ENCODE peak calls at places on chromosomes 3 and 15, in four cellular contexts. F, M, E and G are unnamed samples.
A peak's percentile ranks its signal among the peaks of the same experiment; 100 is the strongest.

GRCh38 chr3:143974181-143974876 is 2.7 kb downstream of the DIPK2A start:
- DNase-seq in F (peak; percentile 22), M (no peak), E (no peak), G (no peak)

GRCh38 chr3:11591401-11592266 is 52.1 kb downstream of the VGLL4 start:
- DNase-seq in F (peak; percentile 86), M (no peak), E (peak; percentile 64), G (no peak)

GRCh38 chr15:25178835-25179672 is 224.3 kb downstream of the SNRPN start:
- DNase-seq in F (no peak), M (peak; percentile 48), E (no peak), G (no peak)

GRCh38 chr3:14685204-14685603 is 10.3 kb downstream of the C3orf20 start:
- DNase-seq in F (no peak), M (no peak), E (no peak), G (no peak)

GRCh38 chr3:46892285-46893145 is 15.0 kb downstream of the PTH1R start:
- DNase-seq in F (peak; percentile 86), M (peak; percentile 90), E (peak; percentile 37), G (no peak)

GRCh38 chr3:110165344-110165743 is 828.0 kb upstream of the DPPA4 start:
- DNase-seq in F (peak; percentile 5), M (no peak), E (no peak), G (no peak)

GRCh38 chr3:78919021-78919755 is 848.6 kb downstream of the ROBO1 start:
- DNase-seq in F (peak; percentile 76), M (no peak), E (peak; percentile 91), G (peak; percentile 89)

GRCh38 chr3:40602778-40603385 is 78.1 kb downstream of the ZNF621 start:
- DNase-seq in F (no peak), M (no peak), E (peak; percentile 18), G (no peak)

GRCh38 chr3:38281895-38282686 is at the start of gene SLC22A14:
- DNase-seq in F (no peak), M (no peak), E (no peak), G (no peak)

GRCh38 chr15:39756806-39757522 is 25.7 kb downstream of the FSIP1 start:
- DNase-seq in F (peak; percentile 78), M (no peak), E (peak; percentile 77), G (peak; percentile 36)

GRCh38 chr3:196962930-196963259 is 5.7 kb downstream of the PIGZ start:
- DNase-seq in F (no peak), M (no peak), E (no peak), G (no peak)

GRCh38 chr3:195906865-195907729 is 1.3 kb downstream of the TNK2 start:
- DNase-seq in F (no peak), M (peak; percentile 84), E (no peak), G (no peak)

GRCh38 chr15:82944038-82944437 is 8.5 kb downstream of the HOMER2 start:
- DNase-seq in F (no peak), M (no peak), E (no peak), G (no peak)

GRCh38 chr3:172658344-172659245 is 52.3 kb downstream of the NCEH1 start:
- DNase-seq in F (peak; percentile 97), M (no peak), E (peak; percentile 99), G (peak; percentile 87)

GRCh38 chr3:153903430-153903829 is 217.8 kb upstream of the ARHGEF26 start:
- DNase-seq in F (no peak), M (no peak), E (no peak), G (no peak)

GRCh38 chr3:197580253-197580691 is 24.5 kb upstream of the BDH1 start:
- DNase-seq in F (no peak), M (no peak), E (no peak), G (no peak)

GRCh38 chr3:187368765-187369450 is 723 bp downstream of the RTP4 start:
- DNase-seq in F (peak; percentile 5), M (no peak), E (peak; percentile 15), G (no peak)

GRCh38 chr3:42719002-42719401 is 16.4 kb upstream of the HHATL start:
- DNase-seq in F (no peak), M (no peak), E (no peak), G (no peak)
- TF ChIP-seq CTCF in F (no peak), M (no peak), E (no peak), G (no peak)

DNA sequence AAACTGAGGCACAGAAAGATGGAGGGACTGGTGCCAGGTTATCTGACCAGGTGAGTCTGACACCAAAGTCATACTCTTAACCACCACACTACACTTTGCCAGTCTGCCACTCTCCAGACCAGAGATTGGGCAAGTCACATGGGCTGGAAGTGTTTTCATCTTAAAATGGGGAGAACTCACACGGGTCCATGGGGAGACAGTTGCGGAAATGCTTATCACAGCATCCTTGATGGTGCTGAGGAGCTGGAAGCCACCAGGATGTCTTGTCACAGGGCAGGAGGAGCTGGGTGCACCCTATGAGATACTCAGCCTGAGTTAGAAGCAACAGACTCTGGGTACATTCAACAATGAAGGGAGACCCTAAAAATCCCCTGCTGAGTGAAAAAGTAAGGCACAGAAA is 4.8 kb downstream of the GALNT15 start:
- DNase-seq in F (no peak), M (no peak), E (no peak), G (no peak)
- TF ChIP-seq CTCF in F (no peak), M (no peak), E (no peak), G (no peak)

GRCh38 chr3:13067778-13068177 is 5.5 kb downstream of the IQSEC1 start:
- DNase-seq in F (no peak), M (no peak), E (no peak), G (no peak)
- TF ChIP-seq CTCF in F (no peak), M (no peak), E (no peak), G (no peak)

DNA sequence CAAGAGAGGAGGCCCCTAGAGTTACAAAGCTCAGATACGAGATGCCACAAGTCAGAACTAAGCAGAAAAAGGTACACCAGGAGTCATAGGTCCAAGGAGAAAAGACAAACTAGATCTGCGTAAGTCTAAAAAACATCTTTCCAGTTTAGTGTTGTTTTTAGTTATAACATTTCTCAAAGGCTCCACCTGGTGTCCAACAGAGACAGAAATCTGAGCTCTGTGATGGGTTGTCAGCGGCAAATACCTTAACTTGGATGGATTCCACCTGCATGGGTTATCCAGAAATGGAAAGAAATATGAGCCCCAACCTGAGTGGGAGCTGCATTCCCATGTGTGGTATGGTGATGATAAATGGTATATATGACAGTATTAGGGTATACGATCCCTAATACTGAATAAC is 238.6 kb upstream of the CHRM5 start:
- DNase-seq in F (peak; percentile 29), M (no peak), E (peak; percentile 27), G (no peak)
- TF ChIP-seq CTCF in F (no peak), M (no peak), E (peak; percentile 38), G (no peak)

DNA sequence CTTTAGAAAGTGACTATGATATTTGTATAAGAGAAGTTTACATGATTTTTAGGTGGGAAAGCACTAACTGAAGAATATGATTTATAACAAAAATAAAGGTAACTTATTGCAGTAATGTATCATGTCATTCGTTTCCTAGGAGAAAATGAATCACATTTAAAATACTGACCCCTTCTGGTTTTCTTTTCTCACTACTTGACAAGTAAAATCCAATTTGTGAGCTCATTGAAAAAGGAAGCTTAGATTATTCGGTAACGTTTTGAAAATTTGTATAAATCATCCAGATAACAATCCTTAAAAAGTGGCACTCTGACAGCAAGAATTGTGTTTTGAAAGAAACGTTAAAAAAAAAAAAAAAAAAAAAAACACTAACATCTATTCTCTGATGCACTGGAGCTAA is 39.0 kb downstream of the NSUN3 start:
- DNase-seq in F (peak; percentile 10), M (no peak), E (peak; percentile 37), G (no peak)
- TF ChIP-seq CTCF in F (no peak), M (no peak), E (peak; percentile 29), G (no peak)